ENCODE peak calls at places on chromosomes 7 and 10, in six cellular contexts. Y is right lobe of liver, J is ascending aorta, A is A549, D is Peyer's patch, I is cardiac muscle cell. L is an unnamed sample.
A peak's percentile ranks its signal among the peaks of the same experiment; 100 is the strongest.

GRCh38 chr7:104950754-104951153 is 63.3 kb upstream of the KMT2E start:
- DNase-seq in Y (no peak), J (no peak), I (peak; percentile 50), A (no peak), D (no peak), L (no peak)

GRCh38 chr7:29588900-29589696 is 25.5 kb downstream of the PRR15 start:
- DNase-seq in D (peak; percentile 52), I (peak; percentile 61), A (peak; percentile 65), J (no peak), Y (no peak), L (no peak)

GRCh38 chr10:132192991-132193670 is 6.4 kb downstream of the DPYSL4 start:
- DNase-seq in A (no peak), I (no peak), J (no peak), Y (no peak), D (no peak), L (peak; percentile 40)

GRCh38 chr7:85630904-85631582 is 444.2 kb upstream of the SEMA3D start:
- DNase-seq in I (peak; percentile 52), J (no peak), D (no peak), Y (no peak), A (peak; percentile 19), L (no peak)

GRCh38 chr10:71748671-71749191 is 24.6 kb downstream of the VSIR start:
- DNase-seq in Y (no peak), I (peak; percentile 42), A (no peak), J (peak; percentile 52), D (peak; percentile 76), L (no peak)

GRCh38 chr10:88851706-88852105 is at the start of gene ANKRD22:
- DNase-seq in D (peak; percentile 56), A (peak; percentile 38), Y (no peak), I (peak; percentile 89), J (no peak), L (peak; percentile 81)

GRCh38 chr10:32239770-32240169 is 107.2 kb downstream of the EPC1 start:
- DNase-seq in D (no peak), I (peak; percentile 80), Y (no peak), A (no peak), J (no peak), L (no peak)

GRCh38 chr7:151339651-151340377 is 1.8 kb upstream of the NUB1 start:
- DNase-seq in J (no peak), Y (no peak), A (no peak), D (no peak), I (no peak), L (no peak)

GRCh38 chr7:3943265-3943664 is 642.2 kb downstream of the SDK1 start:
- DNase-seq in I (no peak), D (no peak), A (no peak), Y (no peak), J (no peak), L (no peak)

DNA sequence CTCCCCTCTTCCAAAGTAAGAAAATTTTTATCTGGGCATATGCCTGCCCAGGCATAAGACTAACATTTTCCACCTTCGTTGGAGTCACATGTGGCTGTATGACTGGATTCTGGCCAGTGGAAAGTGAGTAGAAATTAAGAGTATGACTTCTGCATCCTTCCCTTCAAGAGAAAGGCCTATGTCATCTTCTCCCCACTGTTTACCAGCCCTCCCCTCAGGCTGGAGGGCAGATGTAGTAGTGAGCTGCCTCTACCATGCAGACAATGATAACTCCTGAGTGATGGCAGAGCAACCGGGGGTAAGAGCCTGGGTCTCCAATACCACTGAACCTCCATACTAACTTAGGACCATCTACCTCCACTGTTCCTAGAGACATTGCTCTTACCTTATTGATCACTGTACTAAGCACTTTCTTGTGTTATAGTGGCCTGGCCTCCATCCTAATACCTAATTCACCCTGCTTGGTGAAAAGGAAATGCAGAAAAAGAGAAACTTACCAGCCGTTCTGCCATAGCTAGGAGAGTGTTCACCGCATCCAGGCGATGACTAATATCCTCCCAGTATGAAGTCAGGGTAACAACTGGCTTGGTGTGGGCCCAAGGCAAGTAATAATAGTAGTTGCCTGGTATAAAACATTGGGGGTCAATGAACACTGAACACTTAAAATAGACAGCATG is 102.6 kb downstream of the MYOF start:
- DNase-seq in A (no peak), I (peak; percentile 65), Y (no peak), J (no peak), D (no peak), L (no peak)
- H3K4me1 ChIP-seq in A (peaks cover 55% of the 10 kb centered on the region), I (peaks cover 21% of the 10 kb centered on the region), Y (peaks cover 6% of the 10 kb centered on the region), J (peaks cover 7% of the 10 kb centered on the region), D (no peaks in the 10 kb centered on the region), L (peaks cover 61% of the 10 kb centered on the region)

DNA sequence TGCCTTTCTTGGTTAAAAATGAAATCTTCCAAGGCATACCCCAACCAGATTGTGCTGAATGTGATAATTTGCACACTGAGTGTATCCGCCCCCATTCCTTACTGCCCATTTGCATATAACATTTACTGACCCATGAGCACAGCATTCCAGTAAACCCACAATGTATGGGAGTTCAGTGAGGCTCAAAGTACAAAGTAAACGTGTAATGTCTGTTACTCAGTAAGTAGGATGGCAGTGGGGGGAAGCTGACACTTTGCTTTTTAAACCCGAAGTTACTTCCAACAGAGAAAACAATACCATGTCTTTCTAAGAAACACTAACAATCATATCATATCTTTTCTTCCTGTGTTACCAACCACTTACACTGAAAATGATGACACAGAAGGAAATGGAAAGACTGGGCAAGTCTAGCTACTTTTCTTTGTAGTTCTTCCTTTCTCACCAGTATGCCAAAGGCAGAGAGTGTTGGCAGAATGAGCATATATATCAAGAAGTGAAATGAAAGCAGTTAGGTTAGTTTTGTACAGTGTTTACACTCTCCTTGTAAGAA is 27.1 kb upstream of the SOSTDC1 start:
- DNase-seq in Y (no peak), A (no peak), J (no peak), D (no peak), I (peak; percentile 52), L (no peak)
- H3K27ac ChIP-seq in Y (no peak overlapping the region), A (no peak overlapping the region), J (no peak overlapping the region), D (no peak overlapping the region), I (no peak overlapping the region), L (no peak overlapping the region)

GRCh38 chr10:66929375-66929774 is 3.5 kb downstream of the LRRTM3 start:
- DNase-seq in D (no peak), Y (no peak), A (no peak), J (no peak), I (no peak), L (no peak)
- H3K9me3 ChIP-seq in D (no peaks in the 10 kb centered on the region), Y (no peaks in the 10 kb centered on the region), A (no peaks in the 10 kb centered on the region), J (no peaks in the 10 kb centered on the region), I (no peaks in the 10 kb centered on the region), L (no peaks in the 10 kb centered on the region)

DNA sequence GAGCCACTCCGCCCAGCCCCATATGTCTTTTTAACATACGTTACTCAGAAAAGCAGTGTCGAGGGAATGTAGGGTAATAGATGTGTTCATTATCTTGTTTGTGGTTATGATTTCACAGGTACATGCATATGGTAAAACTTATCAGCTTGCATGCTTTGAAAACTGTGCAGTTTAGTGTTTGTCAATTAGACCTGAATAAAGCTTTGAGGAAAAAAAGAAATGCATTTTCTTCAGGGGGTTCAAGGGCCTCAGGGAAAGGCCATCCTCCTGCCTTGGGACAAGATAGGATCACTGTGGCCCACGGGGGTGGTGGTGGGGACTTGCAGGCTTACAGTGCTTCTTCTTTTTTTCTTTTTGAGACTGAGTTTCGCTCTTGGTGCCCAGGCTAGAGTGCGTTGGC is 16.0 kb upstream of the C10orf95 start:
- DNase-seq in Y (no peak), J (no peak), D (no peak), I (no peak), A (no peak), L (no peak)
- H3K4me1 ChIP-seq in Y (peaks cover 5% of the 10 kb centered on the region), J (no peaks in the 10 kb centered on the region), D (no peaks in the 10 kb centered on the region), I (no peaks in the 10 kb centered on the region), A (no peaks in the 10 kb centered on the region), L (no peaks in the 10 kb centered on the region)

GRCh38 chr10:61994404-61995031 is 93.0 kb downstream of the ARID5B start:
- DNase-seq in I (no peak), Y (no peak), J (no peak), A (no peak), D (no peak), L (no peak)
- H3K27ac ChIP-seq in I (no peak overlapping the region), Y (no peak overlapping the region), J (peak overlapping the region; percentile 73), A (no peak overlapping the region), D (peak overlapping the region; percentile 73), L (peak overlapping the region; percentile 80)

DNA sequence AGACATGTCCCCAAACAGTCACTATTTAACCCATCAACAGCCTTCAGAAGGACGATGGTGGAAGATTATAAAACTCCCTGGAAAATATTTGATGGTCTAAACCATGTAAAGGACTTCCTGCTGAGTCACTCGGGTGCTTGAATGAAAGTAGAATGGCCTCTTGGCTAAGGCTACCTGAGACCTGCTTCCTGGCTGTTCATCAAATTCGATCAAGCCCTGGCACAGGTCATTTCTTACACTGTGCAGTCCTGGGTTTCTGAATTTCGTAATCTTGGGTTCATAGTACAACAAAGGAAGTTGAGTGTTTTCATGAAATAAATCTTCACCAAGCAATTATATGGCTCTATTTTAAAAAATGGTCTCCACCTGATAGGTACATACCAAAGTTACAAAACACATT is 260.3 kb upstream of the RNF32 start:
- DNase-seq in Y (peak; percentile 86), D (no peak), J (no peak), I (no peak), A (no peak), L (no peak)
- H3K9me3 ChIP-seq in Y (no peaks in the 10 kb centered on the region), D (no peaks in the 10 kb centered on the region), J (no peaks in the 10 kb centered on the region), I (no peaks in the 10 kb centered on the region), A (no peaks in the 10 kb centered on the region), L (no peaks in the 10 kb centered on the region)

GRCh38 chr7:43653466-43653865 is 70.6 kb downstream of the STK17A start:
- DNase-seq in I (no peak), J (no peak), A (no peak), D (no peak), Y (no peak), L (no peak)
- H3K4me1 ChIP-seq in I (no peaks in the 10 kb centered on the region), J (peaks cover 19% of the 10 kb centered on the region), A (peaks cover 72% of the 10 kb centered on the region), D (no peaks in the 10 kb centered on the region), Y (peaks cover under 1% of the 10 kb centered on the region), L (peaks cover 33% of the 10 kb centered on the region)

DNA sequence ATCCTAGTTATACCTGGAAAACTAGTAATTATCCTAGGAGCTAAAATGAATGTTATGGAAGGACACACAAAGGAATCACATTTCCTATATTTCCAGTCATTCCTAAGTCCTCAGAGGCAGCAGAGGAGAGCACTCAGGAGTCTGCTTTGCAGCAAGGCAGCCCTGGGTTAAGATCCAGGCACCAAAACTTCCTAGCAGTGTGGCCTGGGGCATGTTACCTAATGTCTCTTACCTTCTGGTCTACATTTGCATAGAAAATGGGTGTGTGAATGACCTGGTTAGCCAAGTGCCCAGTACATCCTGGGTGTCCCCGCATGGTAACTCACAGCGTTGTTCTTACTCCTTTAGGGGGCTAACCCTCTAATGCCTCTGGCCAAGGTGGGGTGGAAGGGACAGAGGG is 135.9 kb downstream of the TAX1BP1 start:
- DNase-seq in D (no peak), Y (no peak), J (no peak), A (no peak), I (no peak), L (no peak)
- H3K27ac ChIP-seq in D (no peak overlapping the region), Y (no peak overlapping the region), J (no peak overlapping the region), A (no peak overlapping the region), I (no peak overlapping the region), L (no peak overlapping the region)

GRCh38 chr7:158247758-158248487 is 339.7 kb downstream of the PTPRN2 start:
- DNase-seq in J (no peak), Y (no peak), D (no peak), I (no peak), A (no peak), L (no peak)

GRCh38 chr7:158245724-158246041 is 341.9 kb downstream of the PTPRN2 start:
- DNase-seq in J (no peak), D (no peak), Y (no peak), I (no peak), A (no peak), L (no peak)

GRCh38 chr7:158246960-158247673 is 340.5 kb downstream of the PTPRN2 start:
- DNase-seq in Y (no peak), I (no peak), D (peak; percentile 30), J (no peak), A (no peak), L (no peak)

GRCh38 chr7:158244873-158245723 is 342.5 kb downstream of the PTPRN2 start:
- DNase-seq in Y (no peak), I (no peak), D (no peak), A (no peak), J (no peak), L (peak; percentile 49)

GRCh38 chr7:158246272-158246959 is 341.2 kb downstream of the PTPRN2 start:
- DNase-seq in D (no peak), Y (no peak), J (no peak), A (no peak), I (no peak), L (no peak)
- H3K9me3 ChIP-seq in D (no peaks in the 10 kb centered on the region), Y (no peaks in the 10 kb centered on the region), J (no peaks in the 10 kb centered on the region), A (peaks cover 2% of the 10 kb centered on the region), I (no peaks in the 10 kb centered on the region), L (peaks cover 8% of the 10 kb centered on the region)